ENCODE peak calls at places on chromosomes 3 and 15, in eight cellular contexts. M, L, F, P, U, A, D and K are unnamed samples.

GRCh38 chr3:125142418-125142778 is 70.2 kb downstream of the SLC12A8 start:
- DNase-seq in P (no peak), L (no peak), F (no peak), D (no peak), U (no peak), M (no peak), A (no peak), K (no peak)

GRCh38 chr3:106734712-106735111 is 642.5 kb upstream of the CCDC54 start:
- DNase-seq in P (no peak), D (no peak), M (no peak), A (no peak), U (no peak), F (no peak), L (no peak), K (no peak)

GRCh38 chr3:185732782-185733181 is 92.1 kb downstream of the IGF2BP2 start:
- DNase-seq in M (no peak), U (no peak), D (no peak), A (no peak), F (no peak), P (peak), L (peak), K (no peak)

GRCh38 chr15:77033417-77033728 is 37.5 kb downstream of the TSPAN3 start:
- DNase-seq in P (no peak), F (no peak), D (no peak), M (no peak), U (no peak), L (no peak), A (no peak), K (no peak)

GRCh38 chr3:155880286-155880685 is 9.8 kb downstream of the GMPS start:
- DNase-seq in L (no peak), M (no peak), P (no peak), F (no peak), U (no peak), D (no peak), A (no peak), K (no peak)

GRCh38 chr15:36117394-36117793 is 462.0 kb upstream of the CDIN1 start:
- DNase-seq in U (no peak), D (no peak), P (no peak), A (no peak), M (no peak), L (no peak), F (no peak), K (no peak)

GRCh38 chr15:60546764-60547163 is 67.8 kb upstream of the ICE2 start:
- DNase-seq in U (no peak), L (no peak), A (no peak), P (no peak), F (no peak), M (no peak), D (no peak), K (no peak)

GRCh38 chr3:20930034-20930433 is 744.0 kb upstream of the SGO1 start:
- DNase-seq in M (peak), P (peak), F (no peak), L (no peak), U (no peak), A (no peak), D (no peak), K (no peak)

GRCh38 chr3:41640076-41640475 is 321.8 kb downstream of the ULK4 start:
- DNase-seq in P (peak), L (peak), D (no peak), A (no peak), F (no peak), M (no peak), U (no peak), K (no peak)

GRCh38 chr3:10464068-10464434 is 41.3 kb downstream of the ATP2B2 start:
- DNase-seq in A (no peak), P (no peak), L (no peak), F (no peak), U (peak), D (peak), M (no peak), K (no peak)

GRCh38 chr3:190064112-190064511 is 56.6 kb downstream of the P3H2 start:
- DNase-seq in L (peak), U (no peak), A (no peak), M (no peak), D (no peak), P (peak), F (no peak), K (no peak)

GRCh38 chr15:90594297-90594696 is 64.6 kb downstream of the CRTC3 start:
- DNase-seq in L (no peak), A (peak), D (peak), F (peak), P (peak), U (peak), M (no peak), K (peak)

GRCh38 chr3:35790764-35791163 is 151.4 kb downstream of the ARPP21 start:
- DNase-seq in M (no peak), L (no peak), F (no peak), U (no peak), P (no peak), A (no peak), D (no peak), K (no peak)

GRCh38 chr3:192812736-192813383 is 85.5 kb upstream of the FGF12 start:
- DNase-seq in D (no peak), A (no peak), M (peak), U (peak), F (no peak), L (no peak), P (peak), K (no peak)

GRCh38 chr3:126999383-126999782 is 16.5 kb downstream of the PLXNA1 start:
- DNase-seq in D (peak), L (no peak), U (peak), A (no peak), F (no peak), M (no peak), P (no peak), K (no peak)

GRCh38 chr15:89430530-89431341 is 65.6 kb downstream of the RHCG start:
- DNase-seq in A (peak), D (peak), F (peak), P (peak), M (peak), L (peak), U (peak), K (no peak)

GRCh38 chr3:189826566-189826965 is 195.4 kb downstream of the TP63 start:
- DNase-seq in L (no peak), D (no peak), U (no peak), F (no peak), P (no peak), M (no peak), A (no peak), K (no peak)

GRCh38 chr3:187293514-187293870 is 2.0 kb upstream of the MASP1 start:
- DNase-seq in A (no peak), M (no peak), F (no peak), D (no peak), L (no peak), P (no peak), U (no peak), K (no peak)

GRCh38 chr15:78130466-78131294 is 565 bp downstream of the CIB2 start:
- DNase-seq in D (no peak), A (no peak), U (no peak), L (no peak), M (no peak), F (no peak), P (no peak), K (no peak)

GRCh38 chr3:134654031-134654430 is 3.2 kb upstream of the KY start:
- DNase-seq in A (no peak), U (no peak), P (no peak), L (no peak), D (no peak), F (peak), M (no peak), K (no peak)

GRCh38 chr3:143442761-143443477 is 323.3 kb downstream of the CHST2 start:
- DNase-seq in F (no peak), L (no peak), P (peak), D (no peak), A (no peak), U (no peak), M (no peak), K (no peak)

GRCh38 chr3:161096771-161097367 is 8.3 kb downstream of the B3GALNT1 start:
- DNase-seq in A (no peak), D (no peak), L (no peak), F (no peak), P (peak), U (no peak), M (peak), K (no peak)

GRCh38 chr3:101042996-101043686 is 49.9 kb upstream of the ABI3BP start:
- DNase-seq in U (no peak), F (no peak), M (no peak), D (no peak), P (peak), L (no peak), A (no peak), K (no peak)

GRCh38 chr3:60048447-60048848 is 998.6 kb upstream of the CFAP20DC start:
- DNase-seq in P (no peak), U (no peak), M (no peak), D (no peak), A (no peak), L (no peak), F (no peak), K (no peak)

GRCh38 chr3:194685723-194686413 is at the start of gene FAM43A:
- DNase-seq in D (peak), M (peak), L (peak), F (peak), P (peak), A (peak), U (peak), K (peak)